ENCODE peak calls at places on chromosomes 16 and 17, in eight cellular contexts. One of them, this sample, is unnamed.

GRCh38 chr17:38350035-38350434 is 1.6 kb upstream of the SOCS7 start:
- DNase-seq in heart left ventricle: no peak
- DNase-seq in CD8-positive, alpha-beta T cell: no peak
- DNase-seq in pancreas: no peak
- DNase-seq in AG04450: no peak
- DNase-seq in transverse colon: no peak
- DNase-seq in RWPE1: no peak
- DNase-seq in cardiac muscle cell: no peak
- DNase-seq in this sample: no peak

GRCh38 chr17:59693582-59693981 is 13.6 kb downstream of the PTRH2 start:
- DNase-seq in heart left ventricle: no peak
- DNase-seq in CD8-positive, alpha-beta T cell: no peak
- DNase-seq in pancreas: no peak
- DNase-seq in AG04450: no peak
- DNase-seq in transverse colon: no peak
- DNase-seq in RWPE1: no peak
- DNase-seq in cardiac muscle cell: no peak
- DNase-seq in this sample: no peak

GRCh38 chr16:57245472-57246113 is 534 bp downstream of the ARL2BP start:
- DNase-seq in heart left ventricle: peak
- DNase-seq in CD8-positive, alpha-beta T cell: peak
- DNase-seq in pancreas: no peak
- DNase-seq in AG04450: no peak
- DNase-seq in transverse colon: peak
- DNase-seq in RWPE1: peak
- DNase-seq in cardiac muscle cell: no peak
- DNase-seq in this sample: no peak

GRCh38 chr16:85269165-85269564 is 156.9 kb upstream of the CIBAR2 start:
- DNase-seq in heart left ventricle: no peak
- DNase-seq in CD8-positive, alpha-beta T cell: no peak
- DNase-seq in pancreas: no peak
- DNase-seq in AG04450: no peak
- DNase-seq in transverse colon: no peak
- DNase-seq in RWPE1: no peak
- DNase-seq in cardiac muscle cell: no peak
- DNase-seq in this sample: no peak

GRCh38 chr17:411416-412120 is 59.0 kb upstream of the RPH3AL start:
- DNase-seq in heart left ventricle: no peak
- DNase-seq in CD8-positive, alpha-beta T cell: no peak
- DNase-seq in pancreas: no peak
- DNase-seq in AG04450: no peak
- DNase-seq in transverse colon: no peak
- DNase-seq in RWPE1: no peak
- DNase-seq in cardiac muscle cell: no peak
- DNase-seq in this sample: no peak

GRCh38 chr16:68834550-68834949 is 8.8 kb upstream of the TANGO6 start:
- DNase-seq in heart left ventricle: no peak
- DNase-seq in CD8-positive, alpha-beta T cell: no peak
- DNase-seq in pancreas: no peak
- DNase-seq in AG04450: no peak
- DNase-seq in transverse colon: no peak
- DNase-seq in RWPE1: no peak
- DNase-seq in cardiac muscle cell: no peak
- DNase-seq in this sample: no peak

GRCh38 chr16:7547736-7548135 is 215.1 kb downstream of the RBFOX1 start:
- DNase-seq in heart left ventricle: no peak
- DNase-seq in CD8-positive, alpha-beta T cell: no peak
- DNase-seq in pancreas: no peak
- DNase-seq in AG04450: no peak
- DNase-seq in transverse colon: no peak
- DNase-seq in RWPE1: no peak
- DNase-seq in cardiac muscle cell: no peak
- DNase-seq in this sample: no peak

GRCh38 chr17:59668816-59669215 is 38.4 kb downstream of the PTRH2 start:
- DNase-seq in heart left ventricle: no peak
- DNase-seq in CD8-positive, alpha-beta T cell: no peak
- DNase-seq in pancreas: no peak
- DNase-seq in AG04450: peak
- DNase-seq in transverse colon: no peak
- DNase-seq in RWPE1: peak
- DNase-seq in cardiac muscle cell: peak
- DNase-seq in this sample: no peak

GRCh38 chr17:75064040-75064439 is 17.0 kb downstream of the KCTD2 start:
- DNase-seq in heart left ventricle: no peak
- DNase-seq in CD8-positive, alpha-beta T cell: no peak
- DNase-seq in pancreas: peak
- DNase-seq in AG04450: no peak
- DNase-seq in transverse colon: no peak
- DNase-seq in RWPE1: no peak
- DNase-seq in cardiac muscle cell: no peak
- DNase-seq in this sample: no peak

GRCh38 chr17:58671969-58672368 is 19.9 kb downstream of the TEX14 start:
- DNase-seq in heart left ventricle: no peak
- DNase-seq in CD8-positive, alpha-beta T cell: no peak
- DNase-seq in pancreas: no peak
- DNase-seq in AG04450: no peak
- DNase-seq in transverse colon: no peak
- DNase-seq in RWPE1: no peak
- DNase-seq in cardiac muscle cell: no peak
- DNase-seq in this sample: no peak

GRCh38 chr17:63834431-63835166 is 7.1 kb upstream of the FTSJ3 start:
- DNase-seq in heart left ventricle: no peak
- DNase-seq in CD8-positive, alpha-beta T cell: peak
- DNase-seq in pancreas: no peak
- DNase-seq in AG04450: peak
- DNase-seq in transverse colon: no peak
- DNase-seq in RWPE1: peak
- DNase-seq in cardiac muscle cell: peak
- DNase-seq in this sample: peak

GRCh38 chr16:19601083-19601976 is 45.8 kb downstream of the VPS35L start:
- DNase-seq in heart left ventricle: no peak
- DNase-seq in CD8-positive, alpha-beta T cell: peak
- DNase-seq in pancreas: no peak
- DNase-seq in AG04450: no peak
- DNase-seq in transverse colon: peak
- DNase-seq in RWPE1: peak
- DNase-seq in cardiac muscle cell: peak
- DNase-seq in this sample: no peak

GRCh38 chr17:77420804-77421634 is 280.2 kb downstream of the SEC14L1 start:
- DNase-seq in heart left ventricle: peak
- DNase-seq in CD8-positive, alpha-beta T cell: peak
- DNase-seq in pancreas: no peak
- DNase-seq in AG04450: peak
- DNase-seq in transverse colon: peak
- DNase-seq in RWPE1: peak
- DNase-seq in cardiac muscle cell: peak
- DNase-seq in this sample: no peak

GRCh38 chr17:75219815-75220214 is 14.3 kb downstream of the NUP85 start:
- DNase-seq in heart left ventricle: no peak
- DNase-seq in CD8-positive, alpha-beta T cell: no peak
- DNase-seq in pancreas: no peak
- DNase-seq in AG04450: no peak
- DNase-seq in transverse colon: no peak
- DNase-seq in RWPE1: no peak
- DNase-seq in cardiac muscle cell: no peak
- DNase-seq in this sample: no peak

GRCh38 chr17:16287563-16288027 is 65.7 kb downstream of the CENPV start:
- DNase-seq in heart left ventricle: no peak
- DNase-seq in CD8-positive, alpha-beta T cell: peak
- DNase-seq in pancreas: no peak
- DNase-seq in AG04450: peak
- DNase-seq in transverse colon: peak
- DNase-seq in RWPE1: no peak
- DNase-seq in cardiac muscle cell: peak
- DNase-seq in this sample: no peak

GRCh38 chr17:17186551-17187505 is 19.3 kb downstream of the PLD6 start:
- DNase-seq in heart left ventricle: no peak
- DNase-seq in CD8-positive, alpha-beta T cell: no peak
- DNase-seq in pancreas: no peak
- DNase-seq in AG04450: no peak
- DNase-seq in transverse colon: no peak
- DNase-seq in RWPE1: no peak
- DNase-seq in cardiac muscle cell: peak
- DNase-seq in this sample: no peak

GRCh38 chr16:1793578-1794220 is at the start of gene IGFALS:
- DNase-seq in heart left ventricle: no peak
- DNase-seq in CD8-positive, alpha-beta T cell: no peak
- DNase-seq in pancreas: peak
- DNase-seq in AG04450: no peak
- DNase-seq in transverse colon: no peak
- DNase-seq in RWPE1: no peak
- DNase-seq in cardiac muscle cell: no peak
- DNase-seq in this sample: no peak

DNA sequence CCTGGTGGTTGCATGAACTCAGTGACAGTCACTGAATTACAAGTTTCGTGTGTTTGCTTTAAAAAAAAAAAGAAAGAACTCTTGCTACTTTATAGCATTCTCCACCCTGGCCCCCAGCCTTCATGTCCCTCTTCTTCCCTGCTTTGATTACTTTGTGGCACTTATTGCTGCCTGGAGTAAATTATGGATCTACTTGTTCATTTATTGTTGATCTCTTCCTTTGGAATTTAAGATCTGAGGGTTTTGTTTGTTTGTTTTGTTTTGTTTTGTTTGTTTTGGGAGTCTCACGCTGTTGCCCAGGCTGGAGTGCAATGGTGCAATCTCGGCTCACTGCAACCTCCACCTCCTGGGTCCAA is 126.5 kb downstream of the ABCC6 start:
- DNase-seq in heart left ventricle: no peak
- DNase-seq in CD8-positive, alpha-beta T cell: no peak
- DNase-seq in pancreas: no peak
- DNase-seq in AG04450: no peak
- DNase-seq in transverse colon: no peak
- DNase-seq in RWPE1: no peak
- DNase-seq in cardiac muscle cell: no peak
- DNase-seq in this sample: no peak
- H3K27ac ChIP-seq in heart left ventricle: no peak
- H3K27ac ChIP-seq in CD8-positive, alpha-beta T cell: no peak
- H3K27ac ChIP-seq in pancreas: peak
- H3K27ac ChIP-seq in AG04450: peak
- H3K27ac ChIP-seq in transverse colon: peak
- H3K27ac ChIP-seq in RWPE1: no peak
- H3K27ac ChIP-seq in cardiac muscle cell: no peak
- H3K27ac ChIP-seq in this sample: peak

DNA sequence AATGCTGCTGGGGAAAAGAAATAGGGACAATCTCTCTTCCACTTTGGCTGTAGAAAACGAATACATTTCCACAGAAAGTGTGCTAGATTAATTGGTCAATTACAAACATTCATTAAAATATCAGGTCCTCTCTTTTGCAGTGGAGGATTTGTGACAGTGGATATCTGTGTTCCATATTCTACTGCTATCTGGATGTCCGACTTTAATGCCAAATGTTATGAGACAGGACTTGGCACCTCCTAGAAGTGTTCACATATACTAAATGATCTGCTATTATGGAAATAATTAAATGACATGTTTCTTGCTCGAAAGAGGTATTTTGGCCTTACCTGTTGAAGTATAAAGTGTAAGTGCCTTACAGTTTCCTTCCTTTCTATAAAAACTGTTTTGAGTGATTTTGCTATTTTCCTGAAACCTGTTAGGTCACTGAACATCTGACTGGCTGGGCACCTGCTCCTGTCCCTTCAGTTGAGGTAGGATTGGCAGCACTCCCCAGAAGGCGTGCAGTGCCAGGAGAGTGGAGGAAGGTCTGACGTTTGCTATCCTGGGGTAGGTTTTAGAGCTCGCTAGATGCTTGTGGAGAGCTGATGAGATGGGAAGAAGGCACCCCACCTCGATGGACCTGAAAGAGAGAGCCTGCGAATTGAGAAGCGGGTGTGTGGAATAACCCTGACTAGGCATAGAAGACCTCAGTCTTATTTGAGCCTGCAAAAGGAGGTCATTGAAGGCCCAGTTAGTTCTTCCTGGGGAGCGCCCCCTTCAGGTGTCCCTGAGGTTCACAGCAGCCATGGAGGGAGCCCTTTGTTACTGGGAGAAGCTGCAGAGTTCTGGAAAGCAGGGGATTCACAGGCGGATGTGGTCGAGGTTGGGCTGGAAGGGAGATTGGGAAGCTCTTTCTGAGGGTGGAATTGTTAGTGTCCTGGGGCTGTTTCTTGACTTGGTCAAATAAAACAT is 159.4 kb upstream of the ZNF267 start:
- DNase-seq in heart left ventricle: no peak
- DNase-seq in CD8-positive, alpha-beta T cell: no peak
- DNase-seq in pancreas: peak
- DNase-seq in AG04450: no peak
- DNase-seq in transverse colon: no peak
- DNase-seq in RWPE1: no peak
- DNase-seq in cardiac muscle cell: peak
- DNase-seq in this sample: no peak
- TF ChIP-seq CTCF in heart left ventricle: peak
- TF ChIP-seq CTCF in CD8-positive, alpha-beta T cell: no peak
- TF ChIP-seq CTCF in pancreas: no peak
- TF ChIP-seq CTCF in AG04450: peak
- TF ChIP-seq CTCF in transverse colon: no peak
- TF ChIP-seq CTCF in RWPE1: no peak
- TF ChIP-seq CTCF in cardiac muscle cell: peak
- TF ChIP-seq CTCF in this sample: no peak

GRCh38 chr17:8248751-8249607 is at the start of gene PFAS:
- DNase-seq in heart left ventricle: peak
- DNase-seq in CD8-positive, alpha-beta T cell: peak
- DNase-seq in pancreas: peak
- DNase-seq in AG04450: peak
- DNase-seq in transverse colon: peak
- DNase-seq in RWPE1: peak
- DNase-seq in cardiac muscle cell: peak
- DNase-seq in this sample: peak

GRCh38 chr17:8249621-8250020 is 532 bp downstream of the PFAS start:
- DNase-seq in heart left ventricle: no peak
- DNase-seq in CD8-positive, alpha-beta T cell: no peak
- DNase-seq in pancreas: no peak
- DNase-seq in AG04450: no peak
- DNase-seq in transverse colon: no peak
- DNase-seq in RWPE1: no peak
- DNase-seq in cardiac muscle cell: no peak
- DNase-seq in this sample: no peak

GRCh38 chr17:8244768-8245167 is 3.1 kb downstream of the CTC1 start:
- DNase-seq in heart left ventricle: no peak
- DNase-seq in CD8-positive, alpha-beta T cell: no peak
- DNase-seq in pancreas: no peak
- DNase-seq in AG04450: no peak
- DNase-seq in transverse colon: no peak
- DNase-seq in RWPE1: no peak
- DNase-seq in cardiac muscle cell: no peak
- DNase-seq in this sample: no peak

GRCh38 chr17:8237886-8238285 is 10.0 kb downstream of the CTC1 start:
- DNase-seq in heart left ventricle: no peak
- DNase-seq in CD8-positive, alpha-beta T cell: no peak
- DNase-seq in pancreas: no peak
- DNase-seq in AG04450: no peak
- DNase-seq in transverse colon: no peak
- DNase-seq in RWPE1: no peak
- DNase-seq in cardiac muscle cell: no peak
- DNase-seq in this sample: no peak

GRCh38 chr17:8243827-8244226 is 4.0 kb downstream of the CTC1 start:
- DNase-seq in heart left ventricle: no peak
- DNase-seq in CD8-positive, alpha-beta T cell: peak
- DNase-seq in pancreas: no peak
- DNase-seq in AG04450: no peak
- DNase-seq in transverse colon: no peak
- DNase-seq in RWPE1: no peak
- DNase-seq in cardiac muscle cell: no peak
- DNase-seq in this sample: no peak
- H3K27ac ChIP-seq in heart left ventricle: no peak
- H3K27ac ChIP-seq in CD8-positive, alpha-beta T cell: no peak
- H3K27ac ChIP-seq in pancreas: no peak
- H3K27ac ChIP-seq in AG04450: no peak
- H3K27ac ChIP-seq in transverse colon: no peak
- H3K27ac ChIP-seq in RWPE1: no peak
- H3K27ac ChIP-seq in cardiac muscle cell: no peak
- H3K27ac ChIP-seq in this sample: no peak

GRCh38 chr16:22915003-22915402 is 101.0 kb downstream of the HS3ST2 start:
- DNase-seq in heart left ventricle: no peak
- DNase-seq in CD8-positive, alpha-beta T cell: no peak
- DNase-seq in pancreas: no peak
- DNase-seq in AG04450: no peak
- DNase-seq in transverse colon: no peak
- DNase-seq in RWPE1: peak
- DNase-seq in cardiac muscle cell: no peak
- DNase-seq in this sample: no peak
- TF ChIP-seq CTCF in heart left ventricle: no peak
- TF ChIP-seq CTCF in CD8-positive, alpha-beta T cell: no peak
- TF ChIP-seq CTCF in pancreas: no peak
- TF ChIP-seq CTCF in AG04450: no peak
- TF ChIP-seq CTCF in transverse colon: no peak
- TF ChIP-seq CTCF in RWPE1: no peak
- TF ChIP-seq CTCF in cardiac muscle cell: no peak
- TF ChIP-seq CTCF in this sample: no peak